ENCODE peak calls at places on chromosome 2, in six cellular contexts. C, U, O, D, B and H are unnamed samples.

GRCh38 chr2:24827321-24828261 is 34.4 kb downstream of the CENPO start:
- DNase-seq in C (peak; percentile 88), U (peak; percentile 59), O (peak; percentile 90), D (peak; percentile 83), B (peak; percentile 89), H (peak; percentile 86)

GRCh38 chr2:143229952-143230351 is 100.7 kb downstream of the ARHGAP15 start:
- DNase-seq in C (no peak), U (no peak), O (no peak), D (no peak), B (no peak), H (no peak)

GRCh38 chr2:62459106-62459505 is 46.9 kb downstream of the TMEM17 start:
- DNase-seq in C (no peak), U (no peak), O (no peak), D (no peak), B (no peak), H (no peak)

GRCh38 chr2:15652316-15653276 is 60.9 kb downstream of the DDX1 start:
- DNase-seq in C (no peak), U (no peak), O (no peak), D (no peak), B (no peak), H (no peak)

GRCh38 chr2:26704441-26704977 is 12.0 kb downstream of the KCNK3 start:
- DNase-seq in C (no peak), U (no peak), O (no peak), D (peak; percentile 83), B (peak; percentile 71), H (peak; percentile 73)

GRCh38 chr2:3108710-3109702 is 268.6 kb downstream of the EIPR1 start:
- DNase-seq in C (no peak), U (no peak), O (no peak), D (no peak), B (no peak), H (no peak)

GRCh38 chr2:58875462-58875861 is 634.3 kb upstream of the FANCL start:
- DNase-seq in C (no peak), U (no peak), O (no peak), D (no peak), B (no peak), H (no peak)

GRCh38 chr2:151238527-151239487 is 22.9 kb downstream of the RBM43 start:
- DNase-seq in C (peak; percentile 70), U (peak; percentile 5), O (peak; percentile 88), D (peak; percentile 78), B (peak; percentile 89), H (peak; percentile 89)

GRCh38 chr2:106638609-106639008 is 151.4 kb downstream of the CD8B2 start:
- DNase-seq in C (no peak), U (no peak), O (no peak), D (no peak), B (no peak), H (no peak)

GRCh38 chr2:8615252-8616083 is 66.4 kb upstream of the ID2 start:
- DNase-seq in C (no peak), U (no peak), O (no peak), D (no peak), B (no peak), H (no peak)

GRCh38 chr2:46504685-46505559 is 25.6 kb downstream of the TMEM247 start:
- DNase-seq in C (no peak), U (no peak), O (no peak), D (no peak), B (no peak), H (no peak)

GRCh38 chr2:66538291-66538690 is 103.4 kb downstream of the MEIS1 start:
- DNase-seq in C (no peak), U (no peak), O (no peak), D (peak; percentile 71), B (peak; percentile 85), H (no peak)

GRCh38 chr2:86048888-86049287 is 56.8 kb downstream of the POLR1A start:
- DNase-seq in C (no peak), U (no peak), O (no peak), D (peak; percentile 75), B (no peak), H (no peak)

GRCh38 chr2:28556303-28556702 is 60.4 kb downstream of the PLB1 start:
- DNase-seq in C (no peak), U (no peak), O (no peak), D (no peak), B (no peak), H (no peak)
- H3K4me3 ChIP-seq in C (no peak overlapping the region), U (no peak overlapping the region), O (no peak overlapping the region), D (no peak overlapping the region), B (no peak overlapping the region), H (no peak overlapping the region)

GRCh38 chr2:109348645-109349554 is 219.9 kb downstream of the SH3RF3 start:
- DNase-seq in C (peak; percentile 42), U (peak; percentile 37), O (no peak), D (no peak), B (no peak), H (no peak)
- TF ChIP-seq CTCF in C (no peak), U (no peak), O (no peak), D (no peak), B (no peak), H (no peak)

GRCh38 chr2:133568598-133568997 is 335 bp upstream of the NCKAP5 start:
- DNase-seq in C (no peak), U (no peak), O (no peak), D (no peak), B (no peak), H (no peak)
- H3K4me3 ChIP-seq in C (no peak overlapping the region), U (no peak overlapping the region), O (peak overlapping the region; percentile 53), D (peak overlapping the region; percentile 51), B (peak overlapping the region; percentile 50), H (peak overlapping the region; percentile 49)

GRCh38 chr2:152335016-152335850 is at the start of gene FMNL2:
- DNase-seq in C (peak; percentile 85), U (no peak), O (peak; percentile 91), D (peak; percentile 76), B (peak; percentile 65), H (peak; percentile 59)
- TF ChIP-seq CTCF in C (peak; percentile 10), U (no peak), O (peak; percentile 29), D (no peak), B (no peak), H (no peak)

DNA sequence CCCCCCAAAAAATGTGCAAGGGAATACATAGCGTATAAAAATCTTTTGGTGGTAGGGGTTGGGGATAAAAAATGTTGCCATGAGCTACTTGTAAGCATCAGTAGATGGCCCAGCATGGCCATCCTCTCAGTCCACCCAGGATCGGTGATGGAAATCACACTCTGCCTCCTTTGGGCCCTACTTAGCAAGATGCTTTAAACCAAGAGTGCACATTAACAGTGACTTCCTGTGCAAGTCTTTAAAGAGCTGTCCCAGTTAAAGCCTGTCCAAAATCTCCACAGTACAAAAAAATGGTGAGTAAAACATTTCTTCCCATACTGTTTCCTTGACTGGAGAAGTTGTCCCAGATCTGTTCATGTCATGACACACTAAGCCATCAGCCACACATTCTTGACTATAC is 18.0 kb downstream of the ANKRD44 start:
- DNase-seq in C (peak; percentile 50), U (no peak), O (peak; percentile 17), D (no peak), B (no peak), H (no peak)
- H3K4me3 ChIP-seq in C (peak overlapping the region; percentile 51), U (no peak overlapping the region), O (no peak overlapping the region), D (no peak overlapping the region), B (no peak overlapping the region), H (no peak overlapping the region)

GRCh38 chr2:117470311-117471095 is 344.0 kb upstream of the DDX18 start:
- DNase-seq in C (peak; percentile 46), U (peak; percentile 2), O (peak; percentile 63), D (no peak), B (no peak), H (no peak)
- TF ChIP-seq CTCF in C (peak; percentile 50), U (no peak), O (peak; percentile 70), D (peak; percentile 18), B (peak; percentile 17), H (no peak)

DNA sequence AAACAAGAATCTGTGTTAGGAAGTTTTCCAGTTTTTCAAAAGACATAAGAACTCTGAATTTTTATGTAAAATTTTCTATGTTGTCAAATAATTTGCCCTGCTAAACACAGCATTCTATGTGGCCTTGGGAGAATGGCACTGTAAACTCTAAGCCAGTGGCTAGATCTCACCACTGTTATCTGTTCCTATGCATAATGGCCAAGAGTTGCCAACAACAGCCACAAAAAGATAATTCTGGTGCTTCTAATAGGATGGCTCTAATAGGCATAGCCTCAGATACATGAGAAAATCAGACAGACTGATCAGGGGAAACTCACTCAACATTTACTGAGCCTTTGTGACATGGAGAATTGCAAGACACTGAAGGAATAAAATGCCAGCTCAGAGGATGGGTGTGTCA is 63.8 kb downstream of the COBLL1 start:
- DNase-seq in C (no peak), U (no peak), O (no peak), D (peak; percentile 21), B (no peak), H (no peak)
- H3K4me3 ChIP-seq in C (no peak overlapping the region), U (no peak overlapping the region), O (no peak overlapping the region), D (no peak overlapping the region), B (no peak overlapping the region), H (no peak overlapping the region)

GRCh38 chr2:69159988-69160387 is 147.0 kb downstream of the ANTXR1 start:
- DNase-seq in C (no peak), U (no peak), O (no peak), D (no peak), B (no peak), H (no peak)
- TF ChIP-seq CTCF in C (no peak), U (no peak), O (no peak), D (no peak), B (no peak), H (no peak)